ENCODE peak calls at places on chromosomes 7 and 10, in ten cellular contexts. C is T-cell; Q is ecto neural progenitor cell; X is activated CD4-positive, alpha-beta T cell treated with anti-CD3 and anti-CD28 coated beads, Interleukin-2, amount 50 U/mL, for 48 hours; R is B cell; S is T1000; F is activated naive CD8-positive, alpha-beta T cell treated with anti-CD3 and anti-CD28 coated beads, Interleukin-2, amount 50 U/mL, for 16 hours; W is NCI-H2029; Z is NT2/D1; O is pancreas. J is an unnamed sample.

GRCh38 chr10:122344741-122345258 is 29.7 kb upstream of the PLEKHA1 start:
- DNase-seq in C (no peak), Q (no peak), X (no peak), R (no peak), S (no peak), F (no peak), W (no peak), Z (no peak), O (no peak), J (no peak)

GRCh38 chr7:50826371-50827172 is 43.9 kb upstream of the GRB10 start:
- DNase-seq in C (no peak), Q (no peak), X (peak; percentile 39), R (no peak), S (peak; percentile 83), F (no peak), W (no peak), Z (no peak), O (no peak), J (peak; percentile 89)

GRCh38 chr10:61705022-61705675 is 42.4 kb downstream of the CABCOCO1 start:
- DNase-seq in C (no peak), Q (no peak), X (no peak), R (no peak), S (no peak), F (no peak), W (no peak), Z (no peak), O (no peak), J (no peak)

GRCh38 chr7:78924581-78924980 is 528.9 kb downstream of the MAGI2 start:
- DNase-seq in C (no peak), Q (no peak), X (no peak), R (no peak), S (no peak), F (no peak), W (peak; percentile 27), Z (peak; percentile 23), O (no peak), J (no peak)

GRCh38 chr10:101238732-101239105 is 9.5 kb upstream of the LBX1 start:
- DNase-seq in C (no peak), Q (peak; percentile 73), X (no peak), R (no peak), S (no peak), F (no peak), W (no peak), Z (no peak), O (no peak), J (no peak)

GRCh38 chr7:107924841-107925490 is 34.0 kb downstream of the DLD start:
- DNase-seq in C (no peak), Q (no peak), X (no peak), R (no peak), S (no peak), F (no peak), W (no peak), Z (no peak), O (no peak), J (no peak)

GRCh38 chr7:35593896-35594295 is 101.0 kb downstream of the HERPUD2 start:
- DNase-seq in C (no peak), Q (peak; percentile 57), X (peak; percentile 28), R (no peak), S (no peak), F (no peak), W (no peak), Z (peak; percentile 54), O (no peak), J (no peak)

GRCh38 chr7:13097508-13097907 is 410.1 kb downstream of the ARL4A start:
- DNase-seq in C (no peak), Q (no peak), X (no peak), R (no peak), S (no peak), F (no peak), W (no peak), Z (no peak), O (no peak), J (no peak)

GRCh38 chr7:148700693-148701092 is 2.0 kb downstream of the CUL1 start:
- DNase-seq in C (peak; percentile 45), Q (no peak), X (peak; percentile 60), R (no peak), S (no peak), F (peak; percentile 14), W (no peak), Z (no peak), O (no peak), J (no peak)

GRCh38 chr10:15370212-15370740 is 813 bp downstream of the FAM171A1 start:
- DNase-seq in C (no peak), Q (no peak), X (peak; percentile 16), R (peak; percentile 61), S (peak; percentile 83), F (no peak), W (no peak), Z (no peak), O (peak; percentile 26), J (no peak)

GRCh38 chr7:110856704-110857103 is 234.2 kb upstream of the LRRN3 start:
- DNase-seq in C (no peak), Q (no peak), X (no peak), R (no peak), S (no peak), F (no peak), W (no peak), Z (no peak), O (no peak), J (peak; percentile 19)

GRCh38 chr7:157992511-157993160 is 595.0 kb downstream of the PTPRN2 start:
- DNase-seq in C (no peak), Q (no peak), X (no peak), R (no peak), S (no peak), F (no peak), W (no peak), Z (no peak), O (no peak), J (no peak)

GRCh38 chr7:48389977-48390376 is 218.7 kb downstream of the ABCA13 start:
- DNase-seq in C (no peak), Q (no peak), X (no peak), R (no peak), S (no peak), F (no peak), W (no peak), Z (no peak), O (no peak), J (peak; percentile 45)

GRCh38 chr7:79458796-79459195 is 5.3 kb upstream of the MAGI2 start:
- DNase-seq in C (no peak), Q (no peak), X (no peak), R (no peak), S (no peak), F (no peak), W (no peak), Z (no peak), O (no peak), J (no peak)

GRCh38 chr7:133859191-133859590 is 267.9 kb upstream of the LRGUK start:
- DNase-seq in C (no peak), Q (no peak), X (no peak), R (no peak), S (no peak), F (no peak), W (no peak), Z (peak; percentile 13), O (no peak), J (no peak)

GRCh38 chr7:70259497-70259896 is 661.2 kb downstream of the AUTS2 start:
- DNase-seq in C (no peak), Q (no peak), X (no peak), R (no peak), S (no peak), F (no peak), W (peak; percentile 20), Z (no peak), O (no peak), J (no peak)

GRCh38 chr7:140525741-140526140 is 46.4 kb upstream of the MKRN1 start:
- DNase-seq in C (no peak), Q (no peak), X (no peak), R (no peak), S (no peak), F (no peak), W (peak; percentile 67), Z (no peak), O (no peak), J (no peak)

GRCh38 chr7:65369843-65370242 is 3.8 kb upstream of the ZNF92 start:
- DNase-seq in C (no peak), Q (no peak), X (no peak), R (no peak), S (no peak), F (no peak), W (no peak), Z (no peak), O (no peak), J (no peak)

J was measured in kidney epithelial cell.